ENCODE peak calls at places on chromosomes 5 and 9, in six cellular contexts. U, A, X, V, B and R are unnamed samples.

GRCh38 chr5:18321516-18321915 is 687.3 kb downstream of the TAF11L14 start:
- DNase-seq in U (no peak), A (no peak), X (no peak), V (no peak), B (no peak), R (no peak)

GRCh38 chr5:95984287-95984938 is 22.8 kb upstream of the ELL2 start:
- DNase-seq in U (no peak), A (peak; percentile 56), X (no peak), V (no peak), B (no peak), R (no peak)

GRCh38 chr5:53090229-53090628 is 19.3 kb downstream of the MOCS2 start:
- DNase-seq in U (no peak), A (no peak), X (no peak), V (no peak), B (no peak), R (no peak)

GRCh38 chr5:107554776-107555424 is 115.8 kb downstream of the EFNA5 start:
- DNase-seq in U (no peak), A (no peak), X (no peak), V (no peak), B (no peak), R (no peak)

GRCh38 chr9:130701059-130702022 is 7.8 kb downstream of the EXOSC2 start:
- DNase-seq in U (peak; percentile 57), A (peak; percentile 62), X (peak; percentile 84), V (peak; percentile 78), B (peak; percentile 74), R (peak; percentile 84)

GRCh38 chr5:87081511-87082372 is 185.9 kb upstream of the RASA1 start:
- DNase-seq in U (no peak), A (no peak), X (no peak), V (no peak), B (peak; percentile 94), R (peak; percentile 40)

GRCh38 chr9:6907772-6908381 is 150.1 kb downstream of the KDM4C start:
- DNase-seq in U (no peak), A (peak; percentile 9), X (peak; percentile 36), V (no peak), B (peak; percentile 31), R (peak; percentile 54)

GRCh38 chr9:130607640-130608420 is 28.5 kb downstream of the FUBP3 start:
- DNase-seq in U (no peak), A (peak; percentile 20), X (no peak), V (peak; percentile 51), B (no peak), R (no peak)

GRCh38 chr5:176658817-176659216 is 11.5 kb downstream of the TSPAN17 start:
- DNase-seq in U (no peak), A (no peak), X (no peak), V (no peak), B (no peak), R (no peak)

GRCh38 chr9:95508242-95508967 is 8.4 kb downstream of the PTCH1 start:
- DNase-seq in U (no peak), A (no peak), X (no peak), V (peak; percentile 24), B (no peak), R (no peak)

GRCh38 chr5:131795879-131796792 is 681 bp downstream of the FNIP1 start:
- DNase-seq in U (peak; percentile 14), A (peak; percentile 51), X (no peak), V (peak; percentile 81), B (peak; percentile 46), R (peak; percentile 73)

GRCh38 chr5:31726952-31727351 is 88.0 kb downstream of the PDZD2 start:
- DNase-seq in U (no peak), A (no peak), X (no peak), V (no peak), B (no peak), R (no peak)

GRCh38 chr5:127042593-127042992 is 12.2 kb upstream of the MARCHF3 start:
- DNase-seq in U (no peak), A (peak; percentile 50), X (no peak), V (no peak), B (peak; percentile 21), R (no peak)

GRCh38 chr5:79886940-79887339 is 104.1 kb downstream of the MTX3 start:
- DNase-seq in U (no peak), A (no peak), X (no peak), V (no peak), B (no peak), R (no peak)

GRCh38 chr5:115770466-115770865 is 46.0 kb downstream of the CDO1 start:
- DNase-seq in U (no peak), A (no peak), X (no peak), V (peak; percentile 7), B (peak; percentile 14), R (no peak)

GRCh38 chr5:54616031-54616430 is 98.5 kb downstream of the SNX18 start:
- DNase-seq in U (no peak), A (peak; percentile 77), X (no peak), V (peak; percentile 56), B (peak; percentile 18), R (no peak)

GRCh38 chr5:132747693-132748440 is 641 bp downstream of the CCNI2 start:
- DNase-seq in U (peak; percentile 44), A (no peak), X (no peak), V (no peak), B (no peak), R (no peak)

GRCh38 chr9:116178481-116179211 is 25.1 kb downstream of the PAPPA start:
- DNase-seq in U (no peak), A (no peak), X (no peak), V (no peak), B (no peak), R (no peak)

GRCh38 chr9:33185858-33186257 is 18.7 kb upstream of the B4GALT1 start:
- DNase-seq in U (no peak), A (no peak), X (no peak), V (no peak), B (no peak), R (no peak)

GRCh38 chr9:131282175-131282574 is 5.9 kb upstream of the FAM78A start:
- DNase-seq in U (no peak), A (no peak), X (no peak), V (no peak), B (no peak), R (no peak)

GRCh38 chr9:13750061-13750460 is 470.6 kb upstream of the MPDZ start:
- DNase-seq in U (no peak), A (no peak), X (no peak), V (peak; percentile 20), B (no peak), R (no peak)

GRCh38 chr9:16150501-16150900 is 597.7 kb downstream of the CCDC171 start:
- DNase-seq in U (no peak), A (no peak), X (no peak), V (no peak), B (no peak), R (no peak)